ENCODE peak calls at places on chromosomes 6 and 20, in five cellular contexts. Y, H, C, I and W are unnamed samples.

GRCh38 chr6:112396221-112396620 is 49.1 kb downstream of the RFPL4B start:
- DNase-seq in I (no peak), C (no peak), H (no peak), Y (no peak), W (no peak)

GRCh38 chr6:52045033-52045432 is 42.4 kb downstream of the PKHD1 start:
- DNase-seq in I (no peak), Y (no peak), C (no peak), H (no peak), W (no peak)

GRCh38 chr6:105769197-105769596 is 316.9 kb upstream of the PRDM1 start:
- DNase-seq in I (no peak), H (no peak), C (no peak), Y (no peak), W (no peak)

GRCh38 chr6:45026003-45026516 is 302.1 kb upstream of the RUNX2 start:
- DNase-seq in Y (no peak), H (no peak), C (no peak), I (no peak), W (no peak)

GRCh38 chr6:160247457-160247883 is 11.2 kb downstream of the SLC22A2 start:
- DNase-seq in C (no peak), H (no peak), I (no peak), Y (no peak), W (no peak)

GRCh38 chr20:59002388-59002787 is 4.7 kb downstream of the CTSZ start:
- DNase-seq in C (no peak), H (no peak), Y (no peak), I (peak), W (no peak)

GRCh38 chr20:17536944-17537444 is 5.8 kb upstream of the BFSP1 start:
- DNase-seq in I (peak), C (peak), H (peak), Y (peak), W (peak)

GRCh38 chr20:53047203-53047602 is 75.0 kb downstream of the TSHZ2 start:
- DNase-seq in H (no peak), C (no peak), Y (no peak), I (no peak), W (no peak)

GRCh38 chr6:105402090-105402980 is 547 bp downstream of the PREP start:
- DNase-seq in C (peak), I (no peak), H (no peak), Y (peak), W (peak)

GRCh38 chr20:51500311-51500710 is 42.2 kb downstream of the NFATC2 start:
- DNase-seq in Y (peak), C (peak), H (no peak), I (no peak), W (peak)

GRCh38 chr20:45463113-45463512 is 6.4 kb upstream of the WFDC2 start:
- DNase-seq in H (no peak), C (no peak), I (no peak), Y (no peak), W (no peak)

GRCh38 chr6:28771401-28772267 is 152.2 kb downstream of the TRIM27 start:
- DNase-seq in Y (no peak), C (no peak), I (no peak), H (no peak), W (no peak)

GRCh38 chr6:84551797-84552196 is 212.6 kb downstream of the TBX18 start:
- DNase-seq in I (no peak), C (no peak), H (no peak), Y (no peak), W (no peak)

GRCh38 chr6:125030969-125031368 is 68.7 kb downstream of the RNF217 start:
- DNase-seq in Y (no peak), C (no peak), H (no peak), I (no peak), W (no peak)

GRCh38 chr20:56223352-56223751 is 25.2 kb upstream of the MC3R start:
- DNase-seq in Y (no peak), I (no peak), C (no peak), H (no peak), W (no peak)

GRCh38 chr6:142568857-142569597 is 267.2 kb downstream of the ADGRG6 start:
- DNase-seq in C (no peak), H (no peak), I (no peak), Y (no peak), W (no peak)